ENCODE peak calls at places on chromosomes 12 and 14, in five cellular contexts. M, R, G, E and P are unnamed samples.

GRCh38 chr14:80358112-80358511 is 146.8 kb upstream of the DIO2 start:
- DNase-seq in M (no peak), R (no peak), G (no peak), E (no peak), P (no peak)

GRCh38 chr12:104090685-104091084 is 26.4 kb downstream of the HCFC2 start:
- DNase-seq in M (no peak), R (no peak), G (no peak), E (no peak), P (no peak)

GRCh38 chr12:57983150-57983857 is 41.9 kb downstream of the ATP23 start:
- DNase-seq in M (peak), R (peak), G (no peak), E (no peak), P (no peak)

GRCh38 chr12:5070090-5070489 is 26.4 kb downstream of the KCNA5 start:
- DNase-seq in M (no peak), R (no peak), G (no peak), E (no peak), P (no peak)

GRCh38 chr14:38199768-38200167 is 7.9 kb upstream of the SSTR1 start:
- DNase-seq in M (no peak), R (peak), G (no peak), E (no peak), P (no peak)

GRCh38 chr14:21087294-21088091 is 11.0 kb downstream of the ZNF219 start:
- DNase-seq in M (peak), R (peak), G (no peak), E (no peak), P (no peak)

GRCh38 chr12:6278439-6279255 is 31.8 kb upstream of the PLEKHG6 start:
- DNase-seq in M (peak), R (peak), G (peak), E (peak), P (peak)

GRCh38 chr14:97380539-97380941 is 583.4 kb downstream of the VRK1 start:
- DNase-seq in M (no peak), R (no peak), G (no peak), E (no peak), P (no peak)

GRCh38 chr12:6548556-6549378 is 7.1 kb downstream of the IFFO1 start:
- DNase-seq in M (no peak), R (peak), G (no peak), E (no peak), P (no peak)

GRCh38 chr14:100783630-100784321 is 42.1 kb upstream of the MEG3 start:
- DNase-seq in M (no peak), R (no peak), G (no peak), E (no peak), P (no peak)

GRCh38 chr14:58805057-58805456 is 167.3 kb downstream of the DACT1 start:
- DNase-seq in M (no peak), R (peak), G (no peak), E (no peak), P (no peak)

GRCh38 chr14:93113678-93114067 is 2.1 kb downstream of the ITPK1 start:
- DNase-seq in M (no peak), R (no peak), G (no peak), E (no peak), P (no peak)

GRCh38 chr14:67391266-67391665 is 20.7 kb downstream of the PLEK2 start:
- DNase-seq in M (no peak), R (no peak), G (no peak), E (no peak), P (no peak)

GRCh38 chr12:26339976-26340375 is 144.6 kb downstream of the SSPN start:
- DNase-seq in M (no peak), R (no peak), G (no peak), E (no peak), P (no peak)

GRCh38 chr12:32419520-32419960 is 20.2 kb downstream of the FGD4 start:
- DNase-seq in M (peak), R (peak), G (no peak), E (no peak), P (no peak)

GRCh38 chr14:23538785-23539184 is 12.8 kb downstream of the ZFHX2 start:
- DNase-seq in M (no peak), R (no peak), G (peak), E (peak), P (no peak)

GRCh38 chr14:67574806-67575205 is 25.3 kb downstream of the PIGH start:
- DNase-seq in M (no peak), R (no peak), G (no peak), E (no peak), P (no peak)

DNA sequence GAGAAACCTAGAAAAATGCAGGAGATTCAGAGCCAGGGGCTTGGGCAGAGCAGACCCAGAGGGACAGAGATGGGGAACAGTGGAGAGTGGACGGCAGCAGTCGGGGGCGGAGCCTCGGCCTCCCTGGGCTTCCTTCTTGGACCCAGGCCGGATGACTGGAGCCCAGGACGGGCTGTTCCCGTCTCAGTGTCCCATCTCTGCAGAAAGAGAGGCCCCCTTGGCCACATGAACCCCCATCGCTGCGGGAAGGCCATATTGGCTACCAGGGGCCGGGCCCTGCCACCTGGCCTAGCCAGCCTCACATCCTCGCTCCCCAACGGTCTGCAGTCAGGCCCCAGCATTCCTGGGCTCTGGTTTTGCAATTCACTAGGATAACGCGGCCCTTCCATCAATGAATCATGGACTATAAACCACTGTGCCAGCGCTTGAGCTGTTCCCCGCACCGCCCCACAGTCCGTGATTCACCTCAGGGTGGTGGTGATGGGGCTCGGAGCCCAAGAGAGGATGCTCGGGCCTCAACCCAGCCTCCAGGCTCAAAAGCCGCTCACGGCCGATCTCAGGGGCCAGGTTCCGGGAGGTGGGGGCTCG is 116.5 kb downstream of the RFLNA start:
- DNase-seq in M (no peak), R (peak), G (peak), E (no peak), P (no peak)
- TF ChIP-seq CTCF in M (no peak), R (no peak), G (no peak), E (no peak), P (no peak)

DNA sequence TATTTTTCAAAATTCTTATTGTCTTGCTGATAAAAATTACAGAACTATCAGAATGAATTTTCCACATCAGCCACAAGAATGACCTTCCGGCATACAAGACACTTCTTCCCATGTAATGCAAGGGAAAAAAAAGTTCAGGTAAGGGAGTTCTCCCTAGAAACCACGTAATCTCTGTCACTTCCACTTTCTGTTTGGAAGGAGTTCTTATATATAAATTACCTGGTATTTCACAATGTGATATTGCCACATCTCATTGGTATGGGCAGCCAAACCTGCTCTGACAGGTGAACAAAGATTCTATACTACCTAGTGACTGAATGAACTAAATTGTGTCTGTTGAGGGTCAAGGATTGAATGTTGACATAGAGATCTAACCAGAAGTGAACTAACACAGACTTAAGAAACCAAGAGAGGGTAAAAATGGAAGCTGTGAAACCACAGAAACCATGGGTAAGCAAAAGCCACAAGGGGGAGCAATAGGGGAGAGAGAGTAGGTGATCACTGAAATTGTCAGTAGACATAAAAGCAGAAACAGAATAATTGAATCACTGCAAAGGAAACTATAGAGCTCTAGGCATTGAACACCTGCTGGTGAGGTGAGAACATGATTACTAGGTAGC is 161.3 kb downstream of the RPL10L start:
- DNase-seq in M (peak), R (no peak), G (no peak), E (no peak), P (no peak)
- TF ChIP-seq CTCF in M (peak), R (no peak), G (no peak), E (no peak), P (peak)

DNA sequence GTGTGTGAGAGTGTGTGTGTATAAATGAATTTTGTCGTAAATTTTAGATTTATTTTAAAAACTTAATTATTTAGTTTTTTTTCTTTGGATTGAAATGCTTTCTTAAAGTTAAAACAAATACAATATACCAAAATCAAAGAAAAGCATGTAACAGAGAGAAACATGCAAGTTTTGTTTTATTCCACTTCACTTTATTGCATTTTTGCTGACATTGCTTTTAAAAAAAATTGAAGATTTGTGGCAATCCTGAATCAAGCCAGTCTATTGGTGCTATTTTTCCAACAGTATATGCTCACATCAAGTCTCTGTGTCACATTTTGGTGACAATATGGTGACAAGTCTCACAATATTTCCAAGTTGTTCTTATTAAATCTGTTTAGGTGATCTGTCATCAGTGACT is 258.9 kb downstream of the FLRT2 start:
- DNase-seq in M (no peak), R (no peak), G (no peak), E (no peak), P (no peak)
- TF ChIP-seq CTCF in M (no peak), R (no peak), G (no peak), E (no peak), P (no peak)

GRCh38 chr12:52506858-52507715 is 13.1 kb downstream of the KRT5 start:
- DNase-seq in M (peak), R (peak), G (no peak), E (no peak), P (no peak)
- TF ChIP-seq CTCF in M (peak), R (peak), G (peak), E (peak), P (peak)